ENCODE peak calls at places on chromosomes 5 and 9, in nine cellular contexts. One of them, this sample, is unnamed.

GRCh38 chr5:136776022-136776927 is 410.9 kb upstream of the TRPC7 start:
- DNase-seq in heart left ventricle: no peak
- DNase-seq in dorsolateral prefrontal cortex: no peak
- DNase-seq in astrocyte: peak; percentile 12
- DNase-seq in IMR-90: peak; percentile 44
- DNase-seq in Peyer's patch: no peak
- DNase-seq in adrenal gland: no peak
- DNase-seq in HepG2: no peak
- DNase-seq in uterus: no peak
- DNase-seq in this sample: no peak

GRCh38 chr9:72753261-72753893 is 199.5 kb downstream of the ALDH1A1 start:
- DNase-seq in heart left ventricle: no peak
- DNase-seq in dorsolateral prefrontal cortex: no peak
- DNase-seq in astrocyte: peak; percentile 21
- DNase-seq in IMR-90: peak; percentile 31
- DNase-seq in Peyer's patch: peak; percentile 45
- DNase-seq in adrenal gland: no peak
- DNase-seq in HepG2: no peak
- DNase-seq in uterus: no peak
- DNase-seq in this sample: no peak

GRCh38 chr9:97480174-97480573 is 21.3 kb upstream of the TMOD1 start:
- DNase-seq in heart left ventricle: no peak
- DNase-seq in dorsolateral prefrontal cortex: no peak
- DNase-seq in astrocyte: no peak
- DNase-seq in IMR-90: no peak
- DNase-seq in Peyer's patch: no peak
- DNase-seq in adrenal gland: no peak
- DNase-seq in HepG2: no peak
- DNase-seq in uterus: no peak
- DNase-seq in this sample: no peak

GRCh38 chr5:16510123-16510522 is 44.5 kb upstream of the ZNF622 start:
- DNase-seq in heart left ventricle: no peak
- DNase-seq in dorsolateral prefrontal cortex: no peak
- DNase-seq in astrocyte: no peak
- DNase-seq in IMR-90: no peak
- DNase-seq in Peyer's patch: no peak
- DNase-seq in adrenal gland: no peak
- DNase-seq in HepG2: no peak
- DNase-seq in uterus: no peak
- DNase-seq in this sample: no peak

GRCh38 chr5:132501629-132501956 is 11.0 kb upstream of the IRF1 start:
- DNase-seq in heart left ventricle: no peak
- DNase-seq in dorsolateral prefrontal cortex: no peak
- DNase-seq in astrocyte: no peak
- DNase-seq in IMR-90: no peak
- DNase-seq in Peyer's patch: no peak
- DNase-seq in adrenal gland: no peak
- DNase-seq in HepG2: no peak
- DNase-seq in uterus: no peak
- DNase-seq in this sample: no peak

GRCh38 chr5:126732716-126733115 is 44.2 kb upstream of the LMNB1 start:
- DNase-seq in heart left ventricle: no peak
- DNase-seq in dorsolateral prefrontal cortex: no peak
- DNase-seq in astrocyte: no peak
- DNase-seq in IMR-90: no peak
- DNase-seq in Peyer's patch: no peak
- DNase-seq in adrenal gland: no peak
- DNase-seq in HepG2: no peak
- DNase-seq in uterus: no peak
- DNase-seq in this sample: no peak

GRCh38 chr5:140005145-140005591 is 37.9 kb downstream of the NRG2 start:
- DNase-seq in heart left ventricle: no peak
- DNase-seq in dorsolateral prefrontal cortex: no peak
- DNase-seq in astrocyte: no peak
- DNase-seq in IMR-90: no peak
- DNase-seq in Peyer's patch: no peak
- DNase-seq in adrenal gland: no peak
- DNase-seq in HepG2: no peak
- DNase-seq in uterus: no peak
- DNase-seq in this sample: no peak

GRCh38 chr9:10250200-10250599 is 362.6 kb downstream of the PTPRD start:
- DNase-seq in heart left ventricle: no peak
- DNase-seq in dorsolateral prefrontal cortex: no peak
- DNase-seq in astrocyte: no peak
- DNase-seq in IMR-90: no peak
- DNase-seq in Peyer's patch: no peak
- DNase-seq in adrenal gland: no peak
- DNase-seq in HepG2: no peak
- DNase-seq in uterus: no peak
- DNase-seq in this sample: no peak

GRCh38 chr9:136485651-136486050 is 2.8 kb upstream of the SEC16A start:
- DNase-seq in heart left ventricle: peak; percentile 50
- DNase-seq in dorsolateral prefrontal cortex: no peak
- DNase-seq in astrocyte: no peak
- DNase-seq in IMR-90: no peak
- DNase-seq in Peyer's patch: no peak
- DNase-seq in adrenal gland: peak; percentile 93
- DNase-seq in HepG2: peak; percentile 54
- DNase-seq in uterus: no peak
- DNase-seq in this sample: peak; percentile 60

GRCh38 chr9:86591472-86591871 is 237.3 kb upstream of the TUT7 start:
- DNase-seq in heart left ventricle: no peak
- DNase-seq in dorsolateral prefrontal cortex: no peak
- DNase-seq in astrocyte: no peak
- DNase-seq in IMR-90: no peak
- DNase-seq in Peyer's patch: no peak
- DNase-seq in adrenal gland: no peak
- DNase-seq in HepG2: no peak
- DNase-seq in uterus: no peak
- DNase-seq in this sample: no peak

GRCh38 chr9:9615086-9615485 is 997.7 kb downstream of the PTPRD start:
- DNase-seq in heart left ventricle: no peak
- DNase-seq in dorsolateral prefrontal cortex: no peak
- DNase-seq in astrocyte: no peak
- DNase-seq in IMR-90: no peak
- DNase-seq in Peyer's patch: peak; percentile 37
- DNase-seq in adrenal gland: no peak
- DNase-seq in HepG2: no peak
- DNase-seq in uterus: no peak
- DNase-seq in this sample: no peak

GRCh38 chr5:100772011-100772410 is 131.1 kb downstream of the ST8SIA4 start:
- DNase-seq in heart left ventricle: no peak
- DNase-seq in dorsolateral prefrontal cortex: no peak
- DNase-seq in astrocyte: no peak
- DNase-seq in IMR-90: no peak
- DNase-seq in Peyer's patch: no peak
- DNase-seq in adrenal gland: no peak
- DNase-seq in HepG2: no peak
- DNase-seq in uterus: no peak
- DNase-seq in this sample: no peak

GRCh38 chr5:13251623-13252367 is 692.7 kb downstream of the DNAH5 start:
- DNase-seq in heart left ventricle: no peak
- DNase-seq in dorsolateral prefrontal cortex: no peak
- DNase-seq in astrocyte: peak; percentile 81
- DNase-seq in IMR-90: no peak
- DNase-seq in Peyer's patch: no peak
- DNase-seq in adrenal gland: no peak
- DNase-seq in HepG2: no peak
- DNase-seq in uterus: no peak
- DNase-seq in this sample: no peak

GRCh38 chr5:99900302-99900811 is 634.8 kb upstream of the FAM174A start:
- DNase-seq in heart left ventricle: no peak
- DNase-seq in dorsolateral prefrontal cortex: no peak
- DNase-seq in astrocyte: peak; percentile 76
- DNase-seq in IMR-90: no peak
- DNase-seq in Peyer's patch: no peak
- DNase-seq in adrenal gland: peak; percentile 21
- DNase-seq in HepG2: no peak
- DNase-seq in uterus: no peak
- DNase-seq in this sample: no peak

GRCh38 chr5:176851871-176852270 is 41.5 kb downstream of the UNC5A start:
- DNase-seq in heart left ventricle: no peak
- DNase-seq in dorsolateral prefrontal cortex: no peak
- DNase-seq in astrocyte: no peak
- DNase-seq in IMR-90: no peak
- DNase-seq in Peyer's patch: no peak
- DNase-seq in adrenal gland: no peak
- DNase-seq in HepG2: no peak
- DNase-seq in uterus: no peak
- DNase-seq in this sample: no peak

GRCh38 chr9:112917027-112917986 is 26.6 kb upstream of the SLC46A2 start:
- DNase-seq in heart left ventricle: no peak
- DNase-seq in dorsolateral prefrontal cortex: no peak
- DNase-seq in astrocyte: no peak
- DNase-seq in IMR-90: no peak
- DNase-seq in Peyer's patch: no peak
- DNase-seq in adrenal gland: no peak
- DNase-seq in HepG2: no peak
- DNase-seq in uterus: no peak
- DNase-seq in this sample: no peak

GRCh38 chr5:118956727-118957126 is 31.6 kb downstream of the DTWD2 start:
- DNase-seq in heart left ventricle: no peak
- DNase-seq in dorsolateral prefrontal cortex: no peak
- DNase-seq in astrocyte: no peak
- DNase-seq in IMR-90: peak; percentile 22
- DNase-seq in Peyer's patch: no peak
- DNase-seq in adrenal gland: no peak
- DNase-seq in HepG2: no peak
- DNase-seq in uterus: no peak
- DNase-seq in this sample: no peak

GRCh38 chr9:88322906-88323566 is 65.2 kb upstream of the SPIN1 start:
- DNase-seq in heart left ventricle: no peak
- DNase-seq in dorsolateral prefrontal cortex: no peak
- DNase-seq in astrocyte: peak; percentile 79
- DNase-seq in IMR-90: peak; percentile 29
- DNase-seq in Peyer's patch: no peak
- DNase-seq in adrenal gland: no peak
- DNase-seq in HepG2: no peak
- DNase-seq in uterus: no peak
- DNase-seq in this sample: no peak

GRCh38 chr5:32507738-32508434 is 63.3 kb upstream of the ZFR start:
- DNase-seq in heart left ventricle: no peak
- DNase-seq in dorsolateral prefrontal cortex: no peak
- DNase-seq in astrocyte: peak; percentile 93
- DNase-seq in IMR-90: peak; percentile 95
- DNase-seq in Peyer's patch: no peak
- DNase-seq in adrenal gland: no peak
- DNase-seq in HepG2: no peak
- DNase-seq in uterus: peak; percentile 64
- DNase-seq in this sample: no peak

GRCh38 chr9:107720511-107720910 is 230.9 kb upstream of the KLF4 start:
- DNase-seq in heart left ventricle: no peak
- DNase-seq in dorsolateral prefrontal cortex: no peak
- DNase-seq in astrocyte: no peak
- DNase-seq in IMR-90: no peak
- DNase-seq in Peyer's patch: no peak
- DNase-seq in adrenal gland: no peak
- DNase-seq in HepG2: no peak
- DNase-seq in uterus: no peak
- DNase-seq in this sample: no peak

GRCh38 chr9:132818588-132818987 is 59.5 kb downstream of the AK8 start:
- DNase-seq in heart left ventricle: no peak
- DNase-seq in dorsolateral prefrontal cortex: no peak
- DNase-seq in astrocyte: no peak
- DNase-seq in IMR-90: no peak
- DNase-seq in Peyer's patch: no peak
- DNase-seq in adrenal gland: no peak
- DNase-seq in HepG2: no peak
- DNase-seq in uterus: no peak
- DNase-seq in this sample: no peak
- TF ChIP-seq CTCF in heart left ventricle: no peak
- TF ChIP-seq CTCF in dorsolateral prefrontal cortex: no peak
- TF ChIP-seq CTCF in astrocyte: no peak
- TF ChIP-seq CTCF in IMR-90: no peak
- TF ChIP-seq CTCF in Peyer's patch: no peak
- TF ChIP-seq CTCF in adrenal gland: no peak
- TF ChIP-seq CTCF in HepG2: no peak
- TF ChIP-seq CTCF in uterus: no peak
- TF ChIP-seq CTCF in this sample: no peak

DNA sequence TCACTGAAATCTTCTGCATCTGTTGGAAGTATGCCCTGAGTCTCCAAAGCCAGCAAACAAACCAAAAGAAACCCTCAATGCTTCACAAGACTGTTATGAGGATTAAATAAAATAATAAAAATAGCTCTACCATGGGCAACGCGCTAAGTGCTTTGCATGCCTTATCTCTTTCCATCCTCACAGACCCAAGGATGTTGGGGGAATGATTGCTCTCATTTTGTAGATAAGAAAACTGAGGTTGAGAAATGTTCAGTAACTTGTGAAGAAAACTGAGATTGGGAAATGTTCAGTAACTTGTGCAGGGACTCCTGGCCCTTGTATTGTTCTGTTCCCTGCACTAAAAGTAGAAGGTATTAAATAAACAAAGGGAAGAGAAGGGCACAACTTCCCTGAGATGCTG is 7.9 kb downstream of the HAND1 start:
- DNase-seq in heart left ventricle: no peak
- DNase-seq in dorsolateral prefrontal cortex: no peak
- DNase-seq in astrocyte: no peak
- DNase-seq in IMR-90: no peak
- DNase-seq in Peyer's patch: no peak
- DNase-seq in adrenal gland: no peak
- DNase-seq in HepG2: no peak
- DNase-seq in uterus: no peak
- DNase-seq in this sample: no peak
- H3K27ac ChIP-seq in heart left ventricle: no peak overlapping the region
- H3K27ac ChIP-seq in dorsolateral prefrontal cortex: no peak overlapping the region
- H3K27ac ChIP-seq in astrocyte: no peak overlapping the region
- H3K27ac ChIP-seq in IMR-90: no peak overlapping the region
- H3K27ac ChIP-seq in Peyer's patch: no peak overlapping the region
- H3K27ac ChIP-seq in adrenal gland: no peak overlapping the region
- H3K27ac ChIP-seq in HepG2: no peak overlapping the region
- H3K27ac ChIP-seq in uterus: no peak overlapping the region
- H3K27ac ChIP-seq in this sample: no peak overlapping the region

GRCh38 chr5:42423285-42424152 is at the start of gene GHR:
- DNase-seq in heart left ventricle: peak; percentile 87
- DNase-seq in dorsolateral prefrontal cortex: peak; percentile 53
- DNase-seq in astrocyte: peak; percentile 86
- DNase-seq in IMR-90: peak; percentile 88
- DNase-seq in Peyer's patch: peak; percentile 70
- DNase-seq in adrenal gland: peak; percentile 87
- DNase-seq in HepG2: peak; percentile 72
- DNase-seq in uterus: peak; percentile 86
- DNase-seq in this sample: peak; percentile 82
- TF ChIP-seq CTCF in heart left ventricle: peak; percentile 82
- TF ChIP-seq CTCF in dorsolateral prefrontal cortex: peak; percentile 79
- TF ChIP-seq CTCF in astrocyte: peak; percentile 69
- TF ChIP-seq CTCF in IMR-90: peak; percentile 84
- TF ChIP-seq CTCF in Peyer's patch: peak; percentile 73
- TF ChIP-seq CTCF in adrenal gland: peak; percentile 77
- TF ChIP-seq CTCF in HepG2: peak; percentile 85
- TF ChIP-seq CTCF in uterus: peak; percentile 90
- TF ChIP-seq CTCF in this sample: peak; percentile 76

GRCh38 chr5:167657016-167657415 is 634.4 kb upstream of the WWC1 start:
- DNase-seq in heart left ventricle: no peak
- DNase-seq in dorsolateral prefrontal cortex: no peak
- DNase-seq in astrocyte: no peak
- DNase-seq in IMR-90: no peak
- DNase-seq in Peyer's patch: no peak
- DNase-seq in adrenal gland: no peak
- DNase-seq in HepG2: no peak
- DNase-seq in uterus: no peak
- DNase-seq in this sample: no peak

GRCh38 chr5:167653645-167654106 is 637.8 kb upstream of the WWC1 start:
- DNase-seq in heart left ventricle: no peak
- DNase-seq in dorsolateral prefrontal cortex: no peak
- DNase-seq in astrocyte: no peak
- DNase-seq in IMR-90: peak; percentile 30
- DNase-seq in Peyer's patch: no peak
- DNase-seq in adrenal gland: no peak
- DNase-seq in HepG2: no peak
- DNase-seq in uterus: no peak
- DNase-seq in this sample: no peak

GRCh38 chr5:167652690-167653089 is 638.8 kb upstream of the WWC1 start:
- DNase-seq in heart left ventricle: no peak
- DNase-seq in dorsolateral prefrontal cortex: no peak
- DNase-seq in astrocyte: peak; percentile 76
- DNase-seq in IMR-90: peak; percentile 42
- DNase-seq in Peyer's patch: no peak
- DNase-seq in adrenal gland: no peak
- DNase-seq in HepG2: no peak
- DNase-seq in uterus: no peak
- DNase-seq in this sample: no peak
- H3K27ac ChIP-seq in heart left ventricle: no peak overlapping the region
- H3K27ac ChIP-seq in dorsolateral prefrontal cortex: no peak overlapping the region
- H3K27ac ChIP-seq in astrocyte: peak overlapping the region; percentile 51
- H3K27ac ChIP-seq in IMR-90: no peak overlapping the region
- H3K27ac ChIP-seq in Peyer's patch: no peak overlapping the region
- H3K27ac ChIP-seq in adrenal gland: no peak overlapping the region
- H3K27ac ChIP-seq in HepG2: no peak overlapping the region
- H3K27ac ChIP-seq in uterus: no peak overlapping the region
- H3K27ac ChIP-seq in this sample: no peak overlapping the region

This sample was measured in pancreas.